ENCODE peak calls at places on chromosomes 11 and 22, in six cellular contexts. C is stimulated activated CD4-positive, alpha-beta T cell treated with anti-CD3 and anti-CD28 coated beads, Interleukin-12 subunit alpha, Interleukin-12 subunit beta, amount 100 ng/mL, for 24 hours; J is activated T-helper 1 cell treated with anti-CD3 and anti-CD28 coated beads, Interleukin-2, amount 50 U/mL, for 16 hours; P is HT1080; A is neuronal stem cell; Y is amniotic stem cell. X is an unnamed sample.

GRCh38 chr11:115887316-115887715 is 383.1 kb upstream of the CADM1 start:
- DNase-seq in P (no peak), Y (no peak), A (no peak), C (no peak), J (no peak), X (no peak)

GRCh38 chr11:22539851-22540376 is 85.7 kb downstream of the FANCF start:
- DNase-seq in P (peak), J (no peak), Y (peak), A (peak), C (no peak), X (no peak)

GRCh38 chr11:80632691-80633090 is 1191.9 kb upstream of the TENM4 start:
- DNase-seq in J (no peak), A (no peak), Y (no peak), P (no peak), C (no peak), X (no peak)

GRCh38 chr11:125224391-125225015 is 60.0 kb downstream of the PKNOX2 start:
- DNase-seq in C (no peak), A (no peak), J (no peak), P (no peak), Y (peak), X (no peak)

GRCh38 chr11:118608268-118609214 is 1.1 kb downstream of the PHLDB1 start:
- DNase-seq in Y (peak), C (peak), A (no peak), P (peak), J (peak), X (no peak)

GRCh38 chr22:28923826-28924732 is 40.7 kb downstream of the ZNRF3 start:
- DNase-seq in P (no peak), A (no peak), J (no peak), C (no peak), Y (no peak), X (peak)

GRCh38 chr11:65224939-65225283 is 36.9 kb upstream of the POLA2 start:
- DNase-seq in C (no peak), A (no peak), Y (peak), P (peak), J (no peak), X (no peak)

GRCh38 chr22:28332410-28332809 is 347.2 kb downstream of the TTC28 start:
- DNase-seq in Y (no peak), C (no peak), P (no peak), J (no peak), A (no peak), X (no peak)

GRCh38 chr11:121418625-121419114 is 33.4 kb upstream of the SORL1 start:
- DNase-seq in Y (no peak), A (no peak), P (no peak), C (no peak), J (no peak), X (no peak)

GRCh38 chr11:127919206-127920000 is 668.0 kb downstream of the ETS1 start:
- DNase-seq in Y (no peak), C (no peak), P (peak), J (no peak), A (no peak), X (no peak)

GRCh38 chr11:61499816-61500491 is 8.6 kb upstream of the LRRC10B start:
- DNase-seq in P (no peak), A (no peak), C (no peak), J (no peak), Y (no peak), X (no peak)

GRCh38 chr11:79720115-79720514 is 279.3 kb upstream of the TENM4 start:
- DNase-seq in P (no peak), C (no peak), A (no peak), J (no peak), Y (no peak), X (no peak)

GRCh38 chr11:59754494-59754858 is 700 bp upstream of the STX3 start:
- DNase-seq in C (peak), A (no peak), P (no peak), Y (no peak), J (no peak), X (peak)

GRCh38 chr11:31355131-31355530 is 14.4 kb downstream of the DCDC1 start:
- DNase-seq in Y (no peak), A (no peak), P (peak), C (no peak), J (no peak), X (no peak)

GRCh38 chr11:19345519-19345847 is 104.7 kb upstream of the E2F8 start:
- DNase-seq in A (peak), P (no peak), C (no peak), J (no peak), Y (no peak), X (no peak)